ENCODE peak calls at places on chromosomes 13 and 19, in eight cellular contexts. M, Q, T, D, I, E, Z and O are unnamed samples.
A peak's percentile ranks its signal among the peaks of the same experiment; 100 is the strongest.

GRCh38 chr13:113119166-113119821 is 3.3 kb upstream of the F10 start:
- DNase-seq in D (no peak), M (no peak), E (no peak), Z (no peak), T (no peak), I (peak; percentile 33), Q (no peak), O (no peak)

GRCh38 chr19:3269972-3270667 is 45.7 kb downstream of the CELF5 start:
- DNase-seq in Z (no peak), M (no peak), D (no peak), T (no peak), E (no peak), I (no peak), Q (no peak), O (no peak)

GRCh38 chr13:98890186-98890585 is 87.7 kb downstream of the DOCK9 start:
- DNase-seq in E (no peak), D (peak; percentile 47), Q (no peak), Z (no peak), T (no peak), M (no peak), I (no peak), O (no peak)

GRCh38 chr13:40161008-40161694 is 505.3 kb downstream of the FOXO1 start:
- DNase-seq in Q (no peak), M (no peak), E (no peak), T (no peak), I (no peak), Z (no peak), D (no peak), O (peak; percentile 76)

GRCh38 chr19:7840629-7841028 is 10.6 kb downstream of the EVI5L start:
- DNase-seq in Z (no peak), M (no peak), Q (no peak), T (no peak), D (no peak), E (no peak), I (no peak), O (no peak)

GRCh38 chr13:110001622-110002275 is 215.4 kb upstream of the IRS2 start:
- DNase-seq in I (no peak), T (no peak), M (no peak), Z (no peak), E (no peak), D (no peak), Q (no peak), O (no peak)

GRCh38 chr19:48638831-48639381 is 1.7 kb upstream of the DBP start:
- DNase-seq in M (no peak), T (no peak), I (peak; percentile 86), Z (no peak), Q (peak; percentile 78), E (no peak), D (no peak), O (peak; percentile 68)

GRCh38 chr19:23440791-23441190 is 45.5 kb upstream of the ZNF91 start:
- DNase-seq in E (peak; percentile 8), T (no peak), Q (peak; percentile 26), I (peak; percentile 68), D (no peak), Z (no peak), M (no peak), O (peak; percentile 40)

GRCh38 chr13:114149774-114150740 is 17.6 kb upstream of the RASA3 start:
- DNase-seq in I (no peak), D (no peak), Q (no peak), Z (no peak), M (no peak), E (no peak), T (no peak), O (no peak)

GRCh38 chr19:10991521-10992081 is 30.8 kb downstream of the SMARCA4 start:
- DNase-seq in Q (no peak), M (no peak), T (no peak), D (no peak), Z (no peak), E (no peak), I (no peak), O (no peak)

GRCh38 chr19:13723206-13723605 is 41.1 kb upstream of the MRI1 start:
- DNase-seq in I (no peak), Z (no peak), M (no peak), E (no peak), Q (no peak), T (no peak), D (no peak), O (no peak)

GRCh38 chr19:42334697-42335373 is 9.4 kb downstream of the MEGF8 start:
- DNase-seq in T (no peak), D (no peak), E (no peak), Q (no peak), I (no peak), Z (no peak), M (no peak), O (no peak)

GRCh38 chr13:112165712-112166111 is 98.8 kb downstream of the SOX1 start:
- DNase-seq in E (no peak), Z (no peak), D (no peak), I (no peak), T (no peak), M (no peak), Q (no peak), O (no peak)

GRCh38 chr19:38710928-38711725 is 33.1 kb downstream of the CAPN12 start:
- DNase-seq in Q (no peak), D (no peak), Z (no peak), E (no peak), T (no peak), I (no peak), M (no peak), O (no peak)

GRCh38 chr13:108795841-108796240 is 166.4 kb downstream of the MYO16 start:
- DNase-seq in D (no peak), E (no peak), Z (no peak), I (no peak), T (no peak), M (no peak), Q (no peak), O (no peak)

GRCh38 chr19:51094696-51095279 is 12.1 kb upstream of the KLK14 start:
- DNase-seq in D (peak; percentile 16), T (no peak), Z (no peak), M (peak; percentile 13), E (peak; percentile 62), I (peak; percentile 83), Q (peak; percentile 87), O (peak; percentile 48)

DNA sequence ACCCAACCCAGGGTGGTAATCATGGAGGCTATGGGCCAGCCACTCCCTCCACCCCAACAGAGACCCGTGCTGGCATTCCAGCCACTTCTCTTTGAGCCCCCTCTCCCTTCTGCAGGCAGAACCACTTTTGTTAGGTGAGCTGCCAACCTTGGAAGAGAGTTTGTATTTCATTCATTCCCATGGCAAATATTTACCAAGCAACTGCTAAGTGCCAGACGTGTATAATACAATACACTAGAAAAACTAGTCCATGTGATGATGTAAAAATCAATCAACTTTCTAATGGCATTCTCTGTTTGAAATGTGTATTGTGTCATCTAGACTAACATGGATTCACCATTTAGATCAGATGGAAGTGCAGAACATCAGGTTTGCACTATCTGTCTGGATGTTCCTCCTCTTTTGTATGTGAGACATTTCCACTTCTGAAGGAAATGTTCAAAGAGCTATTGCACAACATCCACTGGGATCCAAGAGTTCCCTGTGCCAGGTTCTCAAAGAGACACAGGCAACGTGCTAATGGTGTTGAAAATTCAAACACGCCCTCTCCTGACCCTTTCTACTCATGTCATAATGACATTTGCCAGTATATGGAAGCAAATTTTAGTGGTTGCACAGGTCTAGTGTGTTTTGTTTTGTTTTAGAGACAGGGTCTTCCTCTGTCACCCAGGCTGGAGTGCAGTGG is 5.4 kb downstream of the MLNR start:
- DNase-seq in Z (no peak), E (no peak), T (no peak), D (no peak), I (no peak), M (peak; percentile 29), Q (no peak), O (peak; percentile 29)
- TF ChIP-seq MAX in Z (no peak), E (no peak), T (no peak), D (no peak), I (no peak), M (peak; percentile 15), Q (no peak), O (no peak)

GRCh38 chr19:18107235-18108083 is 9.9 kb downstream of the MAST3 start:
- DNase-seq in M (no peak), E (no peak), I (no peak), D (no peak), Q (no peak), Z (no peak), T (no peak), O (peak; percentile 87)

GRCh38 chr19:18110833-18111232 is 13.3 kb downstream of the MAST3 start:
- DNase-seq in M (no peak), I (no peak), T (no peak), D (no peak), E (no peak), Z (no peak), Q (no peak), O (no peak)

GRCh38 chr19:18108897-18109296 is 11.3 kb downstream of the MAST3 start:
- DNase-seq in Q (no peak), E (no peak), T (no peak), D (no peak), Z (no peak), M (no peak), I (no peak), O (no peak)

GRCh38 chr19:18109731-18110671 is 12.4 kb downstream of the MAST3 start:
- DNase-seq in D (no peak), M (peak; percentile 29), I (peak; percentile 84), E (no peak), Z (no peak), Q (peak; percentile 89), T (no peak), O (peak; percentile 58)

GRCh38 chr19:18109363-18109730 is 11.8 kb downstream of the MAST3 start:
- DNase-seq in Q (no peak), I (no peak), D (no peak), M (peak; percentile 53), E (no peak), Z (no peak), T (no peak), O (no peak)
- H3K4me3 ChIP-seq in Q (peak overlapping the region; percentile 63), I (peak overlapping the region; percentile 58), D (peak overlapping the region; percentile 41), M (peak overlapping the region; percentile 78), E (peak overlapping the region; percentile 83), Z (peak overlapping the region; percentile 63), T (peak overlapping the region; percentile 83), O (no peak overlapping the region)

GRCh38 chr19:16456652-16457194 is 15.0 kb downstream of the EPS15L1 start:
- DNase-seq in D (no peak), Z (no peak), T (no peak), I (peak; percentile 57), M (no peak), Q (no peak), E (no peak), O (no peak)
- TF ChIP-seq POLR2A in D (no peak), Z (no peak), T (no peak), I (no peak), M (no peak), Q (no peak), E (no peak), O (no peak)

DNA sequence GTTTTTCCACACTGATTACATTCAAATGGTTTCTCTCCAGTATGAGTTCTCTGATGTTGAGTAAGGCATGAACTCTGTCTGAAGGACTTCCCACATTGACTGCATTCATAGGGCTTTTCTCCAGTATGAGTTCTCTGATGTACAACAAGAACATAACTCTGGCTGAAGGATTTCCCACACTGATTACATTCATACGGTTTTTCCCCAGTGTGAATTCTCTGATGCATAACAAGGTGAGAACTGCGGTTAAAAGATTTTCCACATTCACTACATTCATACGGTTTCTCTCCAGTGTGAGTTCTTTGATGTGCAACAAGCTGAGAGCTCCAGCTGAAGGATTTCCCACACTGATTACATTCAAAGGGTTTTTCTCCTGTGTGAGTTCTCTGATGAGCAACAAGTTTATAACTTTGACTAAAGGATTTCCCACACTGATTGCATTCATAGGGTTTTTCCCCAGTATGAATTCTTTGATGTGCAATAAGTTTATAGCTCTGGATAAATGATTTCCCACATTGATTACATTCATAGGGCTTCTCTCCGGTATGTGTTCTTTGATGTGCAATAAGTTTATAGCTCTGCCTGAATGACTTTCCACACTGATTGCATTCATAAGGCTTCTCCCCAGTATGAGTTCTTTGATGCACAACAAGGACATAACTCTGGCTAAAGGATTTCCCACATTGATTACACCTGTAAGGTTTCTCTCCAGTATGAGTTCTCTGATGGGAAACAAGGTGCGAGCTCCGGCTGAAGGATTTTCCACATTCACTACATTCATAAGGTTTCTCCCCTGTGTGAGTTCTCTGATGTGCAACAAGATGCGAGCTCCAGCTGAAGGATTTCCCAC is 23.5 kb downstream of the ZNF180 start:
- DNase-seq in M (peak; percentile 16), D (peak; percentile 8), Z (no peak), I (no peak), T (no peak), E (no peak), Q (no peak), O (peak; percentile 22)
- TF ChIP-seq MAX in M (no peak), D (no peak), Z (no peak), I (no peak), T (no peak), E (peak; percentile 18), Q (no peak), O (no peak)